ENCODE peak calls at places on chromosomes 16 and 17, in ten cellular contexts. I, V, L, G, D, M, Y, O, Q and F are unnamed samples.

GRCh38 chr17:17351901-17352781 is 49.0 kb downstream of the NT5M start:
- DNase-seq in I (no peak), V (no peak), L (no peak), G (no peak), D (no peak), M (peak; percentile 28), Y (peak; percentile 47), O (no peak), Q (no peak), F (peak; percentile 66)

GRCh38 chr16:73289232-73289631 is 241.3 kb upstream of the ZFHX3 start:
- DNase-seq in I (no peak), V (no peak), L (no peak), G (no peak), D (no peak), M (no peak), Y (no peak), O (no peak), Q (no peak), F (no peak)

GRCh38 chr16:66133641-66134402 is 232.7 kb upstream of the CDH5 start:
- DNase-seq in I (no peak), V (no peak), L (no peak), G (no peak), D (no peak), M (peak; percentile 80), Y (no peak), O (no peak), Q (no peak), F (peak; percentile 43)

GRCh38 chr16:24950275-24950674 is 64.9 kb downstream of the ARHGAP17 start:
- DNase-seq in I (no peak), V (no peak), L (no peak), G (no peak), D (no peak), M (peak; percentile 70), Y (no peak), O (no peak), Q (no peak), F (no peak)

GRCh38 chr16:79997257-79997656 is 396.7 kb upstream of the MAF start:
- DNase-seq in I (no peak), V (no peak), L (no peak), G (no peak), D (no peak), M (peak; percentile 10), Y (no peak), O (no peak), Q (no peak), F (peak; percentile 32)

GRCh38 chr17:6420173-6420641 is 14.7 kb downstream of the AIPL1 start:
- DNase-seq in I (no peak), V (peak; percentile 31), L (no peak), G (no peak), D (peak; percentile 25), M (no peak), Y (no peak), O (no peak), Q (no peak), F (peak; percentile 25)

GRCh38 chr16:78396046-78396445 is 296.6 kb downstream of the WWOX start:
- DNase-seq in I (no peak), V (no peak), L (no peak), G (no peak), D (no peak), M (no peak), Y (no peak), O (no peak), Q (no peak), F (peak; percentile 5)

GRCh38 chr17:2264023-2264860 is 39.3 kb downstream of the SMG6 start:
- DNase-seq in I (no peak), V (no peak), L (no peak), G (no peak), D (no peak), M (peak; percentile 36), Y (peak; percentile 52), O (no peak), Q (no peak), F (peak; percentile 58)

GRCh38 chr17:42358434-42358833 is 29.8 kb downstream of the STAT3 start:
- DNase-seq in I (no peak), V (no peak), L (no peak), G (no peak), D (no peak), M (no peak), Y (no peak), O (no peak), Q (no peak), F (no peak)

GRCh38 chr17:4893272-4893671 is 6.1 kb upstream of the C17orf107 start:
- DNase-seq in I (no peak), V (no peak), L (no peak), G (no peak), D (no peak), M (no peak), Y (no peak), O (no peak), Q (no peak), F (no peak)

GRCh38 chr16:66983033-66983432 is 5.4 kb upstream of the CES4A start:
- DNase-seq in I (no peak), V (no peak), L (no peak), G (no peak), D (no peak), M (no peak), Y (no peak), O (no peak), Q (no peak), F (no peak)

GRCh38 chr16:17518441-17518840 is 47.7 kb upstream of the XYLT1 start:
- DNase-seq in I (no peak), V (no peak), L (no peak), G (no peak), D (no peak), M (peak; percentile 49), Y (no peak), O (no peak), Q (no peak), F (no peak)

GRCh38 chr17:7842950-7843535 is 9.0 kb downstream of the KDM6B start:
- DNase-seq in I (peak; percentile 84), V (peak; percentile 60), L (peak; percentile 39), G (peak; percentile 58), D (peak; percentile 45), M (peak; percentile 86), Y (peak; percentile 83), O (no peak), Q (peak; percentile 82), F (peak; percentile 93)

GRCh38 chr17:79301469-79301868 is 226.8 kb downstream of the ENGASE start:
- DNase-seq in I (no peak), V (no peak), L (no peak), G (no peak), D (no peak), M (no peak), Y (no peak), O (no peak), Q (no peak), F (no peak)

GRCh38 chr16:87854053-87854906 is 15.0 kb downstream of the SLC7A5 start:
- DNase-seq in I (peak; percentile 46), V (no peak), L (no peak), G (no peak), D (no peak), M (no peak), Y (no peak), O (no peak), Q (no peak), F (no peak)

GRCh38 chr17:49157784-49158183 is 25.2 kb downstream of the B4GALNT2 start:
- DNase-seq in I (no peak), V (no peak), L (no peak), G (no peak), D (no peak), M (no peak), Y (no peak), O (no peak), Q (no peak), F (no peak)

GRCh38 chr16:88734361-88734728 is 28.0 kb downstream of the CTU2 start:
- DNase-seq in I (no peak), V (no peak), L (no peak), G (no peak), D (no peak), M (no peak), Y (no peak), O (no peak), Q (no peak), F (no peak)